ENCODE peak calls at places on chromosomes 11 and 22, in nine cellular contexts. Y is AML-193; K is AG04450; W is Caki2; J is body of pancreas; T is NAMALWA; A is stimulated activated CD4-positive, alpha-beta T cell treated with anti-CD3 and anti-CD28 coated beads, Interleukin-12 subunit alpha, Interleukin-12 subunit beta, amount 100 ng/mL, for 4 hours; I is IMR-90; L is NCI-H524. Z is an unnamed sample.

GRCh38 chr11:109085708-109086373 is 336.1 kb upstream of the C11orf87 start:
- DNase-seq in L (no peak), T (no peak), J (no peak), A (no peak), W (no peak), Y (no peak), K (no peak), I (peak; percentile 41), Z (no peak)

GRCh38 chr11:65391007-65391406 is 4.6 kb downstream of the FRMD8 start:
- DNase-seq in W (no peak), I (peak; percentile 37), Y (no peak), A (no peak), L (no peak), T (no peak), J (no peak), K (no peak), Z (no peak)

GRCh38 chr11:68261006-68261405 is 10.8 kb downstream of the C11orf24 start:
- DNase-seq in A (no peak), T (no peak), W (no peak), Y (no peak), K (no peak), I (no peak), J (no peak), L (no peak), Z (no peak)

GRCh38 chr11:76269661-76270322 is 63.5 kb upstream of the WNT11 start:
- DNase-seq in J (no peak), K (no peak), T (no peak), W (no peak), L (no peak), A (no peak), I (no peak), Y (no peak), Z (no peak)

GRCh38 chr11:77619576-77620198 is 17.9 kb downstream of the CLNS1A start:
- DNase-seq in L (peak; percentile 8), Y (peak; percentile 33), K (no peak), W (peak; percentile 43), I (peak; percentile 54), T (peak; percentile 73), J (no peak), A (no peak), Z (peak; percentile 64)

GRCh38 chr11:25793637-25794036 is 538.3 kb upstream of the ANO3 start:
- DNase-seq in T (no peak), Y (no peak), W (no peak), A (no peak), K (no peak), I (no peak), L (no peak), J (no peak), Z (no peak)

GRCh38 chr22:41565403-41566054 is 4.7 kb downstream of the CSDC2 start:
- DNase-seq in L (no peak), I (peak; percentile 89), K (peak; percentile 56), A (no peak), J (peak; percentile 51), T (no peak), W (peak; percentile 83), Y (no peak), Z (peak; percentile 79)

GRCh38 chr11:131446657-131447056 is 76.2 kb downstream of the NTM start:
- DNase-seq in L (no peak), W (no peak), J (no peak), I (no peak), Y (no peak), K (no peak), T (no peak), A (no peak), Z (no peak)

GRCh38 chr11:69460540-69461257 is 20.8 kb upstream of the LINC01488 start:
- DNase-seq in A (no peak), I (peak; percentile 95), T (no peak), Y (no peak), W (no peak), K (peak; percentile 47), J (no peak), L (no peak), Z (no peak)

GRCh38 chr11:91932151-91932821 is 292.3 kb upstream of the FAT3 start:
- DNase-seq in Y (no peak), J (no peak), A (no peak), K (no peak), W (peak; percentile 46), L (no peak), I (no peak), T (no peak), Z (no peak)

GRCh38 chr11:79428406-79428805 is 12.4 kb downstream of the TENM4 start:
- DNase-seq in J (no peak), I (no peak), T (no peak), L (no peak), Y (no peak), K (no peak), W (no peak), A (no peak), Z (peak; percentile 46)

GRCh38 chr11:124194283-124194682 is 11.1 kb downstream of the OR10D3 start:
- DNase-seq in W (no peak), T (no peak), L (no peak), A (no peak), K (no peak), J (no peak), I (no peak), Y (no peak), Z (no peak)

GRCh38 chr22:17634696-17635095 is 3.9 kb upstream of the BCL2L13 start:
- DNase-seq in W (peak; percentile 77), Y (no peak), T (no peak), A (no peak), K (no peak), J (no peak), I (no peak), L (no peak), Z (no peak)

GRCh38 chr11:88016392-88017020 is 158.7 kb downstream of the RAB38 start:
- DNase-seq in W (peak; percentile 51), K (peak; percentile 72), T (peak; percentile 77), Y (peak; percentile 80), I (peak; percentile 84), L (peak; percentile 65), A (peak; percentile 18), J (peak; percentile 87), Z (peak; percentile 85)

GRCh38 chr11:78377625-78378418 is 39.8 kb downstream of the GAB2 start:
- DNase-seq in I (no peak), J (no peak), T (no peak), Y (no peak), K (no peak), L (no peak), A (no peak), W (no peak), Z (no peak)

GRCh38 chr11:72061739-72062396 is 18.5 kb downstream of the NUMA1 start:
- DNase-seq in I (no peak), Y (no peak), W (no peak), T (no peak), L (no peak), J (no peak), A (no peak), K (no peak), Z (no peak)

GRCh38 chr11:95345651-95346050 is 114.6 kb upstream of the SESN3 start:
- DNase-seq in A (no peak), I (no peak), K (no peak), J (no peak), Y (peak; percentile 62), L (no peak), W (no peak), T (no peak), Z (no peak)

GRCh38 chr11:20712912-20713311 is 43.5 kb downstream of the NELL1 start:
- DNase-seq in I (no peak), Y (no peak), W (no peak), J (no peak), L (no peak), T (no peak), A (no peak), K (no peak), Z (no peak)

GRCh38 chr22:49901457-49901856 is 16.8 kb downstream of the ALG12 start:
- DNase-seq in J (no peak), L (no peak), A (no peak), K (no peak), T (no peak), I (no peak), Y (no peak), W (no peak), Z (no peak)

GRCh38 chr11:11568651-11569229 is 53.1 kb downstream of the GALNT18 start:
- DNase-seq in W (no peak), Y (no peak), L (no peak), J (no peak), A (no peak), T (no peak), I (peak; percentile 2), K (no peak), Z (no peak)

GRCh38 chr11:80163441-80163840 is 722.6 kb upstream of the TENM4 start:
- DNase-seq in A (no peak), J (no peak), I (no peak), T (no peak), W (no peak), K (no peak), L (no peak), Y (no peak), Z (no peak)

GRCh38 chr11:96091476-96091875 is 167.6 kb upstream of the MTMR2 start:
- DNase-seq in A (no peak), I (peak; percentile 27), W (no peak), L (no peak), J (no peak), K (no peak), T (peak; percentile 47), Y (peak; percentile 21), Z (no peak)

GRCh38 chr11:117911694-117912093 is 17.5 kb downstream of the TMPRSS13 start:
- DNase-seq in T (no peak), A (no peak), J (no peak), L (no peak), W (no peak), K (no peak), Y (no peak), I (no peak), Z (no peak)

GRCh38 chr11:6693342-6694228 is 10.4 kb upstream of the MRPL17 start:
- DNase-seq in W (peak; percentile 69), J (no peak), L (no peak), I (peak; percentile 84), T (no peak), A (peak; percentile 28), K (peak; percentile 38), Y (no peak), Z (peak; percentile 54)

GRCh38 chr11:6622261-6623171 is 3.3 kb upstream of the TPP1 start:
- DNase-seq in T (peak; percentile 34), W (no peak), A (no peak), J (no peak), K (no peak), Y (no peak), L (no peak), I (no peak), Z (no peak)

GRCh38 chr11:46983598-46983997 is 47.0 kb downstream of the CSTPP1 start:
- DNase-seq in K (no peak), I (no peak), L (no peak), Y (no peak), A (no peak), W (no peak), J (no peak), T (no peak), Z (no peak)

GRCh38 chr11:70191495-70192140 is 11.5 kb upstream of the FADD start:
- DNase-seq in W (no peak), Y (peak; percentile 12), A (peak; percentile 45), I (peak; percentile 49), K (no peak), L (peak; percentile 43), J (peak; percentile 72), T (peak; percentile 38), Z (peak; percentile 34)

GRCh38 chr11:82732734-82733443 is 775 bp downstream of the FAM181B start:
- DNase-seq in J (peak; percentile 36), L (no peak), T (no peak), A (no peak), K (no peak), W (no peak), I (no peak), Y (no peak), Z (peak; percentile 7)